ENCODE peak calls at places on chromosomes 4 and X, in five cellular contexts. E is activated naive CD4-positive, alpha-beta T cell treated with anti-CD3 and anti-CD28 coated beads, Interleukin-2, amount 50 U/mL, for 16 hours; K is NCI-H748 treated with DMSO at 0.1 percent for 48 hours; V is NCI-H1105; B is endothelial cell of umbilical vein. Q is an unnamed sample.

GRCh38 chr4:87243426-87244053 is 23.1 kb upstream of the KLHL8 start:
- DNase-seq in E (no peak), K (no peak), V (no peak), B (no peak), Q (no peak)

GRCh38 chr4:139609647-139610046 is 53.6 kb upstream of the SETD7 start:
- DNase-seq in E (no peak), K (no peak), V (no peak), B (peak; percentile 37), Q (peak; percentile 54)

GRCh38 chr4:110610620-110610939 is 12.3 kb downstream of the PITX2 start:
- DNase-seq in E (no peak), K (no peak), V (no peak), B (no peak), Q (no peak)

GRCh38 chr4:83340692-83341343 is 6.2 kb upstream of the HPSE start:
- DNase-seq in E (peak; percentile 16), K (no peak), V (no peak), B (no peak), Q (no peak)

GRCh38 chr4:83591730-83592129 is 55.8 kb downstream of the GPAT3 start:
- DNase-seq in E (no peak), K (no peak), V (no peak), B (no peak), Q (no peak)

GRCh38 chrX:110218591-110218990 is 99.3 kb downstream of the AMMECR1 start:
- DNase-seq in E (no peak), K (no peak), V (no peak), B (no peak), Q (peak; percentile 24)

GRCh38 chr4:8558080-8558960 is 21.9 kb upstream of the GPR78 start:
- DNase-seq in E (no peak), K (no peak), V (no peak), B (no peak), Q (peak; percentile 78)

GRCh38 chrX:15848576-15848975 is 6.0 kb downstream of the AP1S2 start:
- DNase-seq in E (no peak), K (no peak), V (no peak), B (no peak), Q (no peak)

GRCh38 chrX:37813570-37813969 is 33.7 kb downstream of the CYBB start:
- DNase-seq in E (no peak), K (no peak), V (no peak), B (no peak), Q (no peak)

GRCh38 chr4:168757500-168757899 is 252.6 kb downstream of the CBR4 start:
- DNase-seq in E (no peak), K (no peak), V (no peak), B (no peak), Q (no peak)

GRCh38 chr4:105784761-105785160 is 76.2 kb downstream of the GSTCD start:
- DNase-seq in E (no peak), K (no peak), V (no peak), B (no peak), Q (no peak)

GRCh38 chrX:24515447-24515846 is 50.4 kb downstream of the PDK3 start:
- DNase-seq in E (no peak), K (no peak), V (no peak), B (peak; percentile 33), Q (no peak)

GRCh38 chrX:44344687-44345086 is 1.2 kb upstream of the EFHC2 start:
- DNase-seq in E (no peak), K (no peak), V (no peak), B (no peak), Q (no peak)

GRCh38 chr4:106898621-106899230 is 137.4 kb downstream of the DKK2 start:
- DNase-seq in E (no peak), K (peak; percentile 7), V (peak; percentile 23), B (peak; percentile 61), Q (peak; percentile 57)

GRCh38 chr4:165297626-165298025 is 29.8 kb upstream of the MSMO1 start:
- DNase-seq in E (no peak), K (no peak), V (no peak), B (no peak), Q (no peak)